ENCODE peak calls at places on chromosomes 2 and 18, in eight cellular contexts. One of them, this sample, is unnamed.

GRCh38 chr2:45415534-45416123 is 195.4 kb downstream of the SRBD1 start:
- DNase-seq in hepatocyte: no peak
- DNase-seq in GM23338: no peak
- DNase-seq in A673: no peak
- DNase-seq in HCT116: no peak
- DNase-seq in astrocyte: no peak
- DNase-seq in GM23248: no peak
- DNase-seq in GM12878: no peak
- DNase-seq in this sample: no peak

GRCh38 chr2:124265641-124266040 is 240.6 kb downstream of the CNTNAP5 start:
- DNase-seq in hepatocyte: no peak
- DNase-seq in GM23338: no peak
- DNase-seq in A673: no peak
- DNase-seq in HCT116: no peak
- DNase-seq in astrocyte: no peak
- DNase-seq in GM23248: no peak
- DNase-seq in GM12878: no peak
- DNase-seq in this sample: no peak

GRCh38 chr18:23994361-23994902 is 20.1 kb upstream of the TTC39C start:
- DNase-seq in hepatocyte: peak
- DNase-seq in GM23338: peak
- DNase-seq in A673: peak
- DNase-seq in HCT116: peak
- DNase-seq in astrocyte: peak
- DNase-seq in GM23248: peak
- DNase-seq in GM12878: no peak
- DNase-seq in this sample: peak

GRCh38 chr2:134020608-134021007 is 233.3 kb upstream of the MGAT5 start:
- DNase-seq in hepatocyte: no peak
- DNase-seq in GM23338: no peak
- DNase-seq in A673: no peak
- DNase-seq in HCT116: no peak
- DNase-seq in astrocyte: no peak
- DNase-seq in GM23248: no peak
- DNase-seq in GM12878: peak
- DNase-seq in this sample: no peak

GRCh38 chr18:54506516-54507261 is 84.4 kb upstream of the DYNAP start:
- DNase-seq in hepatocyte: no peak
- DNase-seq in GM23338: no peak
- DNase-seq in A673: no peak
- DNase-seq in HCT116: no peak
- DNase-seq in astrocyte: no peak
- DNase-seq in GM23248: no peak
- DNase-seq in GM12878: no peak
- DNase-seq in this sample: no peak

GRCh38 chr2:96819876-96820511 is 3.9 kb downstream of the CNNM3 start:
- DNase-seq in hepatocyte: no peak
- DNase-seq in GM23338: no peak
- DNase-seq in A673: no peak
- DNase-seq in HCT116: no peak
- DNase-seq in astrocyte: no peak
- DNase-seq in GM23248: no peak
- DNase-seq in GM12878: no peak
- DNase-seq in this sample: no peak

GRCh38 chr2:23441414-23441813 is 56.4 kb downstream of the KLHL29 start:
- DNase-seq in hepatocyte: no peak
- DNase-seq in GM23338: no peak
- DNase-seq in A673: no peak
- DNase-seq in HCT116: no peak
- DNase-seq in astrocyte: no peak
- DNase-seq in GM23248: no peak
- DNase-seq in GM12878: no peak
- DNase-seq in this sample: no peak

GRCh38 chr2:72089537-72089936 is 58.1 kb downstream of the CYP26B1 start:
- DNase-seq in hepatocyte: no peak
- DNase-seq in GM23338: no peak
- DNase-seq in A673: no peak
- DNase-seq in HCT116: no peak
- DNase-seq in astrocyte: no peak
- DNase-seq in GM23248: no peak
- DNase-seq in GM12878: no peak
- DNase-seq in this sample: no peak

DNA sequence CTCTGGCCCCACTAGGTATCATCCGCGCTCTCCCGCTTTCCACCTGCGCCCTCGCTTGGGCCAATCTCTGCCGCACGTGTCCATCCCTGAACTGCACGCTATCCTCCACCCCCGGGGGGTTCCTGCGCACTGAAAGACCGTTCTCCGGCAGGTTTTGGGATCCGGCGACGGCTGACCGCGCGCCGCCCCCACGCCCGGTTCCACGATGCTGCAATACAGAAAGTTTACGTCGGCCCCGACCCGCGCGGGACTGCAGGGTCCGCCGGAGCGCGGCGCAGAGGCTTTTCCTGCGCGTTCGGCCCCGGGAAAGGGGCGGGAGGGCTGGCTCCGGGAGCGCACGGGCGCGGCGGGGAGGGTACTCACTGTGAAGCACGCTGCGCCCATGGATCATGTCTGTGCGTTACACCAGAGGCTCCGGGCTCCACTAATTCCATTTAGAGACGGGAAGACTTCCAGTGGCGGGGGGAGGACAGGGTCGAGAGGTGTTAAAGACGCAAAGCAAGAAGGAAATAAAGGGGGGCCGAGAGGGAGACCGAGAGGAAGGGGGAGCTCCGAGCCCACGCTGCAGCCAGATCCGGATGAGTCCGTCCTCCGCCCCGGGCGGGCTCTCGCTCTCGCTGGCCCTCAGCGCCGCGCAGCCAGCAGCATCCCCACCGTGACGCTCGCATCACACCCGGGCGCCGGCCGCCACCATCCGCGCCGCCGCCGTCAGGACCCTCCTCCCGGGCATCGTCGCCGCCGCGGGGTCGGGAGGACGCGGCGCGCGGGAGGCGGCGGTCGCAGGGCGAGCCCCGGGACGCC is 686 bp downstream of the NETO1 start:
- DNase-seq in hepatocyte: no peak
- DNase-seq in GM23338: peak
- DNase-seq in A673: peak
- DNase-seq in HCT116: no peak
- DNase-seq in astrocyte: no peak
- DNase-seq in GM23248: no peak
- DNase-seq in GM12878: no peak
- DNase-seq in this sample: no peak
- H3K4me3 ChIP-seq in hepatocyte: peak
- H3K4me3 ChIP-seq in GM23338: peak
- H3K4me3 ChIP-seq in A673: peak
- H3K4me3 ChIP-seq in HCT116: no peak
- H3K4me3 ChIP-seq in astrocyte: peak
- H3K4me3 ChIP-seq in GM23248: no peak
- H3K4me3 ChIP-seq in GM12878: no peak
- H3K4me3 ChIP-seq in this sample: peak

GRCh38 chr2:217980036-217980435 is 22.8 kb downstream of the TNS1 start:
- DNase-seq in hepatocyte: no peak
- DNase-seq in GM23338: no peak
- DNase-seq in A673: no peak
- DNase-seq in HCT116: no peak
- DNase-seq in astrocyte: no peak
- DNase-seq in GM23248: peak
- DNase-seq in GM12878: no peak
- DNase-seq in this sample: no peak

GRCh38 chr2:217978536-217979150 is 24.2 kb downstream of the TNS1 start:
- DNase-seq in hepatocyte: peak
- DNase-seq in GM23338: peak
- DNase-seq in A673: no peak
- DNase-seq in HCT116: no peak
- DNase-seq in astrocyte: no peak
- DNase-seq in GM23248: no peak
- DNase-seq in GM12878: no peak
- DNase-seq in this sample: no peak

GRCh38 chr2:217977840-217978535 is 24.8 kb downstream of the TNS1 start:
- DNase-seq in hepatocyte: no peak
- DNase-seq in GM23338: no peak
- DNase-seq in A673: no peak
- DNase-seq in HCT116: no peak
- DNase-seq in astrocyte: no peak
- DNase-seq in GM23248: no peak
- DNase-seq in GM12878: no peak
- DNase-seq in this sample: no peak

GRCh38 chr2:217980591-217980990 is 22.2 kb downstream of the TNS1 start:
- DNase-seq in hepatocyte: no peak
- DNase-seq in GM23338: no peak
- DNase-seq in A673: no peak
- DNase-seq in HCT116: no peak
- DNase-seq in astrocyte: no peak
- DNase-seq in GM23248: no peak
- DNase-seq in GM12878: no peak
- DNase-seq in this sample: no peak

DNA sequence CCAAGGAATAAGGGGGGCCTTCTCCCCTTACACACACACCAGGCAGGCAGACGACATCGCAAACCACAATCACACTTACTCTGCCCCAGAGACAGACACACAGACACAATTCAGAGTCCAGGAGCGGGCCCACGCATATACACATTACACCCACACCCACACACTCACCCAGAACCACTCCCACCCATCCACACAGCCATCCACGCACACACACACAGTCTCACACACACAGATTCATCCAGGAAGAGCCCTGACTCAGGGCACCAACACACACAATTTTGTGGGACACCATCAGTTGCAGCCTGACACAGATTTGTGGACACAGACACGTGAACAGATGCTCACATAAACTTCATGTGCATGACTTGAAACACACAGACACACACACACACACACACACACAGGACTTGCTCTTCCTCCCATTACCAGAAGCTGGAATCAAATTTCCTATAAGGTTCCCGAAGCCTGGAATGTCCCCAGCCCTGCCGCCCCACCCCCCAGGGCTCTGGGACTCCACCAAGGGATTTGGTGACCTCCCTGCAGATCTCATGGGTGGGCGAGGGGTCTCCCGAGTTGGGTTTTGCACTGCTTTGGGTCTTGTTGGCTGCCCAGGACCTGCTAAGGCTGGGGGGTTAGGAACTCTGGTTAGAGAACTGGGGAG is 23.5 kb downstream of the TNS1 start:
- DNase-seq in hepatocyte: no peak
- DNase-seq in GM23338: peak
- DNase-seq in A673: no peak
- DNase-seq in HCT116: no peak
- DNase-seq in astrocyte: peak
- DNase-seq in GM23248: peak
- DNase-seq in GM12878: no peak
- DNase-seq in this sample: no peak
- TF ChIP-seq EZH2 in hepatocyte: no peak
- TF ChIP-seq EZH2 in GM23338: no peak
- TF ChIP-seq EZH2 in A673: no peak
- TF ChIP-seq EZH2 in HCT116: no peak
- TF ChIP-seq EZH2 in astrocyte: no peak
- TF ChIP-seq EZH2 in GM23248: no peak
- TF ChIP-seq EZH2 in GM12878: no peak
- TF ChIP-seq EZH2 in this sample: no peak

GRCh38 chr2:74374509-74375205 is 5.5 kb downstream of the DCTN1 start:
- DNase-seq in hepatocyte: peak
- DNase-seq in GM23338: peak
- DNase-seq in A673: peak
- DNase-seq in HCT116: no peak
- DNase-seq in astrocyte: peak
- DNase-seq in GM23248: peak
- DNase-seq in GM12878: no peak
- DNase-seq in this sample: no peak

GRCh38 chr2:74373985-74374384 is 6.1 kb downstream of the DCTN1 start:
- DNase-seq in hepatocyte: no peak
- DNase-seq in GM23338: peak
- DNase-seq in A673: no peak
- DNase-seq in HCT116: no peak
- DNase-seq in astrocyte: no peak
- DNase-seq in GM23248: no peak
- DNase-seq in GM12878: no peak
- DNase-seq in this sample: no peak

GRCh38 chr2:74372674-74373073 is 7.4 kb downstream of the DCTN1 start:
- DNase-seq in hepatocyte: no peak
- DNase-seq in GM23338: no peak
- DNase-seq in A673: no peak
- DNase-seq in HCT116: no peak
- DNase-seq in astrocyte: no peak
- DNase-seq in GM23248: no peak
- DNase-seq in GM12878: no peak
- DNase-seq in this sample: no peak

GRCh38 chr2:74371421-74371820 is 8.7 kb downstream of the DCTN1 start:
- DNase-seq in hepatocyte: no peak
- DNase-seq in GM23338: no peak
- DNase-seq in A673: no peak
- DNase-seq in HCT116: no peak
- DNase-seq in astrocyte: no peak
- DNase-seq in GM23248: no peak
- DNase-seq in GM12878: no peak
- DNase-seq in this sample: no peak

GRCh38 chr2:74373189-74373588 is 6.9 kb downstream of the DCTN1 start:
- DNase-seq in hepatocyte: peak
- DNase-seq in GM23338: peak
- DNase-seq in A673: peak
- DNase-seq in HCT116: no peak
- DNase-seq in astrocyte: no peak
- DNase-seq in GM23248: peak
- DNase-seq in GM12878: no peak
- DNase-seq in this sample: no peak
- H3K4me3 ChIP-seq in hepatocyte: no peak
- H3K4me3 ChIP-seq in GM23338: peak
- H3K4me3 ChIP-seq in A673: no peak
- H3K4me3 ChIP-seq in HCT116: no peak
- H3K4me3 ChIP-seq in astrocyte: no peak
- H3K4me3 ChIP-seq in GM23248: no peak
- H3K4me3 ChIP-seq in GM12878: no peak
- H3K4me3 ChIP-seq in this sample: no peak

GRCh38 chr2:19352946-19353720 is 5.3 kb downstream of the OSR1 start:
- DNase-seq in hepatocyte: no peak
- DNase-seq in GM23338: peak
- DNase-seq in A673: no peak
- DNase-seq in HCT116: no peak
- DNase-seq in astrocyte: no peak
- DNase-seq in GM23248: no peak
- DNase-seq in GM12878: no peak
- DNase-seq in this sample: no peak

GRCh38 chr2:19353721-19354050 is 4.7 kb downstream of the OSR1 start:
- DNase-seq in hepatocyte: no peak
- DNase-seq in GM23338: no peak
- DNase-seq in A673: no peak
- DNase-seq in HCT116: no peak
- DNase-seq in astrocyte: no peak
- DNase-seq in GM23248: no peak
- DNase-seq in GM12878: no peak
- DNase-seq in this sample: no peak

GRCh38 chr2:19351499-19351898 is 6.9 kb downstream of the OSR1 start:
- DNase-seq in hepatocyte: no peak
- DNase-seq in GM23338: peak
- DNase-seq in A673: no peak
- DNase-seq in HCT116: no peak
- DNase-seq in astrocyte: no peak
- DNase-seq in GM23248: no peak
- DNase-seq in GM12878: no peak
- DNase-seq in this sample: no peak

GRCh38 chr2:19350678-19351401 is 7.6 kb downstream of the OSR1 start:
- DNase-seq in hepatocyte: no peak
- DNase-seq in GM23338: no peak
- DNase-seq in A673: no peak
- DNase-seq in HCT116: no peak
- DNase-seq in astrocyte: no peak
- DNase-seq in GM23248: no peak
- DNase-seq in GM12878: no peak
- DNase-seq in this sample: no peak

DNA sequence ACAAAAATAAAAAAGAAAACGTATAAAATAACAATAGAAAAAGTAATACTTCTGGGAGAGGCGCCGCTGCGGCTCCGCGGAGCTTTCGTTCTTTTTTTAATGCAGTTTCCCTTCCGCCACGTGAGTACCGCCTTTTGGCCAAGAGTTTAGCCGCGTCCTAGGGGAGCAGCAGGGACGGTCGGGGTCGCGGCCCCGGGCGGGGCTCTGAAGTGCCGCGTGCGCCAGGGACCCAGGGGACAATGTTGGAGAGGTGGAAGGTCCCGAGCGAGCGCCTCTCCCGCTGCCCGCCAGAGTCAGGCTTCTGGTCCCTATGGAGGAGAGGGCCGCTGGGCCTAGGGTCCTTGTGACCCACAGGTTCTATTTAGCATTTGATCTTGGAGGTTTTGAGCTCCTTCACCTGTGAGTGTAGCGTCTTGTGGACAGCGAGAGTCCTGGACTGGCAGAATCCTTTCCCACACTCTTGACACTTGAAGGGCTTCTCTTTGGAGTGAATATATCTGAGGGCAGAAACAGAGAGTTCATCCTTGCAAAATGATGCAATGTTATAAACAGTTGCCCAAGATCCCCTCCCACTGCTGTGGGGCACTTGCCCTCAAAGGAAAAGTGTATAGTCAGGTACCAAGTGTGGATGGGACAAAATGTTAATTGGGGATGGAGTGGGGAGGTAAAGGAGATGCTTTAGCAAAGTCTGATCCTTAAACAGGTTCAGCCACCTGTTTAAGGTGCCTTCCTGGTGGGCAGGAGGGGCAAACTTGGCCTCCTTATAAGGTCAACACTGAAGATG is 6.3 kb downstream of the OSR1 start:
- DNase-seq in hepatocyte: no peak
- DNase-seq in GM23338: peak
- DNase-seq in A673: no peak
- DNase-seq in HCT116: no peak
- DNase-seq in astrocyte: no peak
- DNase-seq in GM23248: no peak
- DNase-seq in GM12878: no peak
- DNase-seq in this sample: no peak
- TF ChIP-seq EZH2 in hepatocyte: peak
- TF ChIP-seq EZH2 in GM23338: peak
- TF ChIP-seq EZH2 in A673: no peak
- TF ChIP-seq EZH2 in HCT116: no peak
- TF ChIP-seq EZH2 in astrocyte: no peak
- TF ChIP-seq EZH2 in GM23248: no peak
- TF ChIP-seq EZH2 in GM12878: no peak
- TF ChIP-seq EZH2 in this sample: peak

This sample was measured in keratinocyte.